ENCODE peak calls at places on chromosomes 5 and 9, in eight cellular contexts. X is hepatocyte, L is HCT116, C is fibroblast of lung, I is GM23248, J is OCI-LY7, W is neural progenitor cell, R is SK-N-SH. V is an unnamed sample.

GRCh38 chr9:128104171-128104618 is 23.3 kb downstream of the PTGES2 start:
- DNase-seq in W (no peak), R (no peak), X (peak), C (no peak), I (no peak), L (no peak), J (no peak), V (no peak)

GRCh38 chr5:44935262-44935661 is 126.5 kb downstream of the MRPS30 start:
- DNase-seq in J (no peak), R (no peak), X (no peak), C (peak), W (peak), I (peak), L (peak), V (no peak)

GRCh38 chr9:83935276-83935890 is 14.2 kb upstream of the KIF27 start:
- DNase-seq in C (peak), L (no peak), I (peak), X (peak), W (peak), J (no peak), R (no peak), V (peak)

GRCh38 chr5:38598296-38598993 is 42.0 kb upstream of the LIFR start:
- DNase-seq in I (no peak), R (no peak), W (no peak), J (no peak), L (no peak), C (no peak), X (no peak), V (no peak)

GRCh38 chr5:172659909-172660628 is 19.0 kb downstream of the NEURL1B start:
- DNase-seq in X (peak), W (peak), L (no peak), R (peak), J (peak), C (peak), I (peak), V (peak)

GRCh38 chr5:125409496-125410351 is 663.3 kb upstream of the ZNF608 start:
- DNase-seq in L (no peak), W (peak), J (no peak), C (peak), X (peak), R (no peak), I (peak), V (peak)

GRCh38 chr5:123557907-123558306 is 45.9 kb downstream of the CSNK1G3 start:
- DNase-seq in L (no peak), X (no peak), W (no peak), R (no peak), C (no peak), J (no peak), I (no peak), V (no peak)

GRCh38 chr5:8726383-8727036 is 819.4 kb downstream of the SEMA5A start:
- DNase-seq in J (no peak), W (no peak), C (no peak), I (no peak), R (no peak), L (no peak), X (no peak), V (no peak)

GRCh38 chr5:134124289-134125194 is 10.1 kb downstream of the TCF7 start:
- DNase-seq in C (peak), J (no peak), R (no peak), L (peak), I (peak), W (no peak), X (no peak), V (peak)

GRCh38 chr5:168471785-168472184 is 14.5 kb upstream of the RARS1 start:
- DNase-seq in J (no peak), W (no peak), X (no peak), L (no peak), C (peak), R (no peak), I (peak), V (peak)

GRCh38 chr5:172175263-172175719 is 12.7 kb downstream of the STK10 start:
- DNase-seq in W (no peak), R (no peak), X (no peak), I (no peak), C (no peak), L (no peak), J (peak), V (no peak)

GRCh38 chr9:112308576-112308975 is 24.8 kb downstream of the PTBP3 start:
- DNase-seq in L (no peak), R (no peak), J (no peak), I (no peak), C (peak), X (peak), W (peak), V (peak)

GRCh38 chr5:1538276-1538675 is 14.5 kb upstream of the LPCAT1 start:
- DNase-seq in J (no peak), W (no peak), L (no peak), C (no peak), I (no peak), R (no peak), X (no peak), V (no peak)

GRCh38 chr5:158154226-158155005 is 295.5 kb upstream of the CLINT1 start:
- DNase-seq in X (no peak), L (no peak), R (no peak), I (peak), C (peak), W (no peak), J (no peak), V (peak)

GRCh38 chr9:136644593-136645342 is 17.9 kb upstream of the EGFL7 start:
- DNase-seq in C (peak), X (peak), I (no peak), J (peak), L (peak), W (peak), R (peak), V (no peak)

GRCh38 chr9:136643596-136644342 is 18.9 kb upstream of the EGFL7 start:
- DNase-seq in L (no peak), W (peak), J (no peak), R (no peak), C (no peak), I (no peak), X (no peak), V (no peak)

GRCh38 chr9:136645343-136645902 is 17.3 kb upstream of the EGFL7 start:
- DNase-seq in W (no peak), J (no peak), X (no peak), R (no peak), C (no peak), I (no peak), L (no peak), V (no peak)

GRCh38 chr9:136645903-136646754 is 16.6 kb upstream of the EGFL7 start:
- DNase-seq in R (peak), C (no peak), L (no peak), X (peak), W (peak), J (no peak), I (no peak), V (no peak)

GRCh38 chr9:136644343-136644592 is 18.4 kb upstream of the EGFL7 start:
- DNase-seq in X (peak), I (peak), W (no peak), R (no peak), C (peak), J (no peak), L (no peak), V (peak)
- H2AFZ ChIP-seq in X (no peak), I (peak), W (peak), R (no peak), C (no peak), J (no peak), L (peak), V (no peak)

DNA sequence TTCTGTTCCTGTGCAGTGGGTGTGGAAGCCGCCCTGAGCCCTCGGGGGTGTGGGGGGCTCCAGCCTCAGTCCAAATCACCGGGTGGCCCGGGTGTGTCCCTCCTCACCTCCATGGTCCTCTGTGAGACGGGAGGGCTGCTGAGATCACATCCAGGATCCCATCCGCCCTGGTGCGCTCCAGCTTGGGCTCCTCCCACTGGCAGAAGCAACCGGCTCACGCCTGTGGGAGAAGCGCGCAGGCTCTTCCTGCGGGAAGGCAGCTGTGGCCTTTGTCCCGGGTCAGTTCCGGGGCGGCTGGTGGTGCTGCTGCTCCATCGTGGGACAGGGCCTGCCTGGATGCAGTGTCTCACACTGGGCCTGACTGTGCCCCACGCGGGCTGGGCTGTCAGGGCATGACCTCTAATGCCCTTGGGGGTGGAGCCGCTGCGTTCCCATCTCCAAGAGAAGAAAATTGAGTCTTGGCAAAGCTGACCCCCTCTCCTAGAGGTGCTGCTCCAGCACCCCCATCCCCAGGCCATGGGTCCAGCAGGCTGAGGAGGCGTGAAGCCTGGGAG is 18.5 kb downstream of the OLFM1 start:
- DNase-seq in R (no peak), J (no peak), I (no peak), W (peak), X (no peak), L (no peak), C (no peak), V (no peak)
- H2AFZ ChIP-seq in R (no peak), J (no peak), I (no peak), W (no peak), X (no peak), L (no peak), C (no peak), V (no peak)

DNA sequence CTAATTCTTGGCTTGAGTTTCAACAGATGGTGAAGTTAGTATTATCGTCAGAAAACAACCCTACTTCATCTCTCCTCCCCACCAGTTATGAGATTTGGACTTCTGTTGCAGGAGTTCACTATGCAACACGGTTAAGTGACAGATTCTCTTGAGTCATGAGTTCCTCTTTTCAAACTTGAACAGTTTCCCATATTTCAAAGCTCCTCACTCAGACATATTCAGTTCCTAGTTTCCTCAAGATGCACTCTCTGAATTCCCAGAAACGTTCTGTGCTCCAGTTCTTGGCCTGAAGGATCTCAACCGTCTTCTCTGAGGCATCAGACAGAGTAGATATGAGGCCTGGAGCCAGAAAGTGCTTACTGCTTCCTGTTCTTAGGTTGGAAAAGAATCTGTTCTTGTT is 7.3 kb upstream of the PTGER4 start:
- DNase-seq in C (no peak), R (no peak), I (no peak), J (no peak), L (no peak), X (no peak), W (no peak), V (no peak)
- H2AFZ ChIP-seq in C (no peak), R (no peak), I (no peak), J (no peak), L (no peak), X (no peak), W (no peak), V (no peak)

GRCh38 chr5:180908998-180909731 is 10.2 kb downstream of the BTNL8 start:
- DNase-seq in C (no peak), W (no peak), I (no peak), X (no peak), L (no peak), R (no peak), J (no peak), V (no peak)
- H2AFZ ChIP-seq in C (no peak), W (no peak), I (no peak), X (no peak), L (no peak), R (no peak), J (no peak), V (no peak)

DNA sequence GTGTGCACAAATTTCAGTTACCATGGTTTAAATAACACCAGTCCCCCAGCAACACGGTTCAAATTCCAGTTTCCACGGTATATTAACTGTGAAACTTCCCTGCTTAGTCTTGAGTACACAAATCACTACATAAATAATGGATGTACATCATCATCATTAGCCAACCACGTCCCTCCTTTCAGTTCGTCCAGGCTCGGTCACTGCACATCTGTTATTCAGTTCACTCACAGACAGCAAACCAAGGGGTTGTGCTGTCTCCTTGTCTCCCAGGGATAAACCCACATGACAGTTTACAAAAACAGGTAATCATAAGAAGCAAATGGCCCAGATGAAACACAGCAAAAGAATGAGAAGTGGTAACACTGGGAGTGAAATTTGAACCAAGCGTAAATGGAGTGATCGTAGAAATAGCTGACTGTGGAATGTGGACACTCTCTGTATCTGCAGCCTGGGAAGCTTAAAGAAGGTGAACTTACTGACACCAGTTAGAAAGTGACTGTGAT is 61.0 kb upstream of the RAD23B start:
- DNase-seq in C (peak), J (no peak), W (no peak), I (no peak), L (no peak), R (no peak), X (peak), V (peak)
- H2AFZ ChIP-seq in C (peak), J (no peak), W (peak), I (no peak), L (peak), R (no peak), X (peak), V (peak)

GRCh38 chr9:106309925-106310324 is 553.0 kb upstream of the ZNF462 start:
- DNase-seq in L (no peak), W (no peak), X (no peak), R (no peak), J (no peak), I (no peak), C (no peak), V (no peak)

GRCh38 chr9:106310782-106311181 is 552.2 kb upstream of the ZNF462 start:
- DNase-seq in J (no peak), W (no peak), I (no peak), C (no peak), R (no peak), X (no peak), L (no peak), V (no peak)

GRCh38 chr9:106307670-106308069 is 555.3 kb upstream of the ZNF462 start:
- DNase-seq in W (no peak), C (no peak), L (no peak), R (no peak), X (no peak), I (no peak), J (no peak), V (no peak)

GRCh38 chr9:106305428-106306133 is 557.4 kb upstream of the ZNF462 start:
- DNase-seq in I (no peak), X (no peak), C (no peak), W (no peak), J (no peak), L (no peak), R (no peak), V (no peak)
- H2AFZ ChIP-seq in I (no peak), X (no peak), C (no peak), W (no peak), J (no peak), L (no peak), R (no peak), V (no peak)

GRCh38 chr9:79193001-79193400 is 378.8 kb upstream of the TLE4 start:
- DNase-seq in W (no peak), I (peak), C (peak), J (no peak), X (no peak), R (no peak), L (no peak), V (peak)
- H2AFZ ChIP-seq in W (no peak), I (no peak), C (no peak), J (no peak), X (no peak), R (no peak), L (no peak), V (no peak)

V was measured in astrocyte.